ENCODE peak calls at places on chromosomes 5 and 9, in seven cellular contexts. One of them, this sample, is unnamed.
A peak's percentile ranks its signal among the peaks of the same experiment; 100 is the strongest.

GRCh38 chr9:111531716-111532115 is 6.7 kb downstream of the ZNF483 start:
- DNase-seq in SK-N-SH: no peak
- DNase-seq in fibroblast of lung: no peak
- DNase-seq in GM12878: no peak
- DNase-seq in GM23248: no peak
- DNase-seq in neural progenitor cell: no peak
- DNase-seq in IMR-90: no peak
- DNase-seq in this sample: no peak

GRCh38 chr5:176619203-176619568 is 9.2 kb upstream of the GPRIN1 start:
- DNase-seq in SK-N-SH: peak; percentile 98
- DNase-seq in fibroblast of lung: peak; percentile 91
- DNase-seq in GM12878: no peak
- DNase-seq in GM23248: peak; percentile 87
- DNase-seq in neural progenitor cell: peak; percentile 98
- DNase-seq in IMR-90: peak; percentile 86
- DNase-seq in this sample: peak; percentile 91

GRCh38 chr5:178683758-178684157 is 46.7 kb downstream of the ZNF354A start:
- DNase-seq in SK-N-SH: no peak
- DNase-seq in fibroblast of lung: no peak
- DNase-seq in GM12878: no peak
- DNase-seq in GM23248: no peak
- DNase-seq in neural progenitor cell: no peak
- DNase-seq in IMR-90: no peak
- DNase-seq in this sample: no peak

GRCh38 chr5:170468633-170469032 is 35.2 kb upstream of the KCNIP1 start:
- DNase-seq in SK-N-SH: no peak
- DNase-seq in fibroblast of lung: peak; percentile 23
- DNase-seq in GM12878: no peak
- DNase-seq in GM23248: no peak
- DNase-seq in neural progenitor cell: no peak
- DNase-seq in IMR-90: no peak
- DNase-seq in this sample: no peak

GRCh38 chr5:40776658-40776977 is 20.9 kb upstream of the TTC33 start:
- DNase-seq in SK-N-SH: no peak
- DNase-seq in fibroblast of lung: no peak
- DNase-seq in GM12878: no peak
- DNase-seq in GM23248: no peak
- DNase-seq in neural progenitor cell: no peak
- DNase-seq in IMR-90: no peak
- DNase-seq in this sample: no peak

GRCh38 chr5:86890375-86890774 is 272.6 kb downstream of the COX7C start:
- DNase-seq in SK-N-SH: no peak
- DNase-seq in fibroblast of lung: no peak
- DNase-seq in GM12878: no peak
- DNase-seq in GM23248: no peak
- DNase-seq in neural progenitor cell: no peak
- DNase-seq in IMR-90: no peak
- DNase-seq in this sample: no peak

GRCh38 chr5:176362098-176362442 is 506 bp upstream of the KIAA1191 start:
- DNase-seq in SK-N-SH: no peak
- DNase-seq in fibroblast of lung: no peak
- DNase-seq in GM12878: no peak
- DNase-seq in GM23248: no peak
- DNase-seq in neural progenitor cell: no peak
- DNase-seq in IMR-90: no peak
- DNase-seq in this sample: peak; percentile 53

GRCh38 chr5:174044451-174044850 is 1.1 kb upstream of the NSG2 start:
- DNase-seq in SK-N-SH: no peak
- DNase-seq in fibroblast of lung: no peak
- DNase-seq in GM12878: no peak
- DNase-seq in GM23248: no peak
- DNase-seq in neural progenitor cell: no peak
- DNase-seq in IMR-90: no peak
- DNase-seq in this sample: no peak

GRCh38 chr9:124015091-124015660 is 3.6 kb downstream of the LHX2 start:
- DNase-seq in SK-N-SH: peak; percentile 56
- DNase-seq in fibroblast of lung: no peak
- DNase-seq in GM12878: no peak
- DNase-seq in GM23248: no peak
- DNase-seq in neural progenitor cell: peak; percentile 75
- DNase-seq in IMR-90: no peak
- DNase-seq in this sample: no peak

GRCh38 chr9:88387035-88387732 is 1.1 kb upstream of the SPIN1 start:
- DNase-seq in SK-N-SH: no peak
- DNase-seq in fibroblast of lung: peak; percentile 51
- DNase-seq in GM12878: no peak
- DNase-seq in GM23248: peak; percentile 71
- DNase-seq in neural progenitor cell: peak; percentile 51
- DNase-seq in IMR-90: peak; percentile 55
- DNase-seq in this sample: no peak

GRCh38 chr9:81506941-81507864 is 182.1 kb downstream of the TLE1 start:
- DNase-seq in SK-N-SH: no peak
- DNase-seq in fibroblast of lung: no peak
- DNase-seq in GM12878: no peak
- DNase-seq in GM23248: no peak
- DNase-seq in neural progenitor cell: no peak
- DNase-seq in IMR-90: no peak
- DNase-seq in this sample: no peak

GRCh38 chr9:137555179-137555578 is 3.5 kb downstream of the MRPL41 start:
- DNase-seq in SK-N-SH: no peak
- DNase-seq in fibroblast of lung: no peak
- DNase-seq in GM12878: no peak
- DNase-seq in GM23248: no peak
- DNase-seq in neural progenitor cell: no peak
- DNase-seq in IMR-90: no peak
- DNase-seq in this sample: no peak

GRCh38 chr5:134574521-134574920 is 49.1 kb downstream of the JADE2 start:
- DNase-seq in SK-N-SH: no peak
- DNase-seq in fibroblast of lung: no peak
- DNase-seq in GM12878: no peak
- DNase-seq in GM23248: no peak
- DNase-seq in neural progenitor cell: no peak
- DNase-seq in IMR-90: peak; percentile 38
- DNase-seq in this sample: no peak

GRCh38 chr5:3661755-3662296 is 66.2 kb downstream of the IRX1 start:
- DNase-seq in SK-N-SH: no peak
- DNase-seq in fibroblast of lung: no peak
- DNase-seq in GM12878: no peak
- DNase-seq in GM23248: peak; percentile 18
- DNase-seq in neural progenitor cell: no peak
- DNase-seq in IMR-90: no peak
- DNase-seq in this sample: no peak

GRCh38 chr5:172860520-172861443 is 26.7 kb downstream of the ERGIC1 start:
- DNase-seq in SK-N-SH: no peak
- DNase-seq in fibroblast of lung: peak; percentile 84
- DNase-seq in GM12878: no peak
- DNase-seq in GM23248: peak; percentile 89
- DNase-seq in neural progenitor cell: no peak
- DNase-seq in IMR-90: peak; percentile 32
- DNase-seq in this sample: no peak

GRCh38 chr9:86341007-86341491 is 13.2 kb downstream of the TUT7 start:
- DNase-seq in SK-N-SH: no peak
- DNase-seq in fibroblast of lung: peak; percentile 28
- DNase-seq in GM12878: no peak
- DNase-seq in GM23248: peak; percentile 40
- DNase-seq in neural progenitor cell: no peak
- DNase-seq in IMR-90: no peak
- DNase-seq in this sample: no peak

GRCh38 chr5:92525131-92525530 is 1055.9 kb downstream of the NR2F1-AS1 start:
- DNase-seq in SK-N-SH: no peak
- DNase-seq in fibroblast of lung: peak; percentile 69
- DNase-seq in GM12878: no peak
- DNase-seq in GM23248: no peak
- DNase-seq in neural progenitor cell: no peak
- DNase-seq in IMR-90: no peak
- DNase-seq in this sample: no peak

GRCh38 chr9:114643906-114644305 is 13.7 kb downstream of the TEX53 start:
- DNase-seq in SK-N-SH: no peak
- DNase-seq in fibroblast of lung: no peak
- DNase-seq in GM12878: no peak
- DNase-seq in GM23248: no peak
- DNase-seq in neural progenitor cell: no peak
- DNase-seq in IMR-90: no peak
- DNase-seq in this sample: no peak

GRCh38 chr5:171409164-171410136 is 10.0 kb upstream of the FGF18 start:
- DNase-seq in SK-N-SH: no peak
- DNase-seq in fibroblast of lung: no peak
- DNase-seq in GM12878: no peak
- DNase-seq in GM23248: no peak
- DNase-seq in neural progenitor cell: no peak
- DNase-seq in IMR-90: no peak
- DNase-seq in this sample: no peak

GRCh38 chr5:373710-374602 is 52.4 kb downstream of the AHRR start:
- DNase-seq in SK-N-SH: peak; percentile 91
- DNase-seq in fibroblast of lung: peak; percentile 53
- DNase-seq in GM12878: no peak
- DNase-seq in GM23248: peak; percentile 93
- DNase-seq in neural progenitor cell: peak; percentile 64
- DNase-seq in IMR-90: peak; percentile 77
- DNase-seq in this sample: no peak

DNA sequence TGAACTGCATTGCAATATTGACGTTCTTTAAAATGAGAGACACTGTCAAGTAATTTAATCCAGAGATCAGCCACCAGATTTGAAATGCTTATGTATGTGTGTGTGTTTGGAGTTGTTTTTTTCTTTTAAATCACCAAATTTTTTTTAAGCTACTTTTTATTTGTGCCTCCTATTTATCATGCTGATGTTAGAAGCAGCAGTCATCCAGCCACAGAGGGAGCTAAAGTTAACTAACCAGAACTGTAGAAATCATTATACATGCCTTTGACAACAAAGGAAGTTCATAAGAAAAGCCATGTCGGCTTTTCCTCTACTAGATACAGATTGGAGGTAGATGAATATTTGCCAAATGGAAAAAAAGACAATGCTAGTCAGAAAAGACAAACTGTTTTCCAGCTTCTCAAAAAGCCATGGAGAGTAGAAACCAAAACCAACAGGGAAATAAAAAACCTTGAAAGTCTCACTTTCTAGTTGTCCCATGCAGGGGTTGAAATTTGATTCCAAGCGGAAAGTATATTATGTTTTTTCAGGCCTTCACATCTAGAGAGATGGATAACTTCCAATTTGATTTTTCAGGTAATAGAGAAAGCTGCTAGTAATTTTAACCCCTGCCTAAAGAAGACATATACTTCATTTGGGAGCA is 4.5 kb downstream of the PURA start:
- DNase-seq in SK-N-SH: no peak
- DNase-seq in fibroblast of lung: no peak
- DNase-seq in GM12878: no peak
- DNase-seq in GM23248: peak; percentile 40
- DNase-seq in neural progenitor cell: no peak
- DNase-seq in IMR-90: peak; percentile 17
- DNase-seq in this sample: no peak
- H3K4me3 ChIP-seq in SK-N-SH: peak overlapping the region; percentile 19
- H3K4me3 ChIP-seq in fibroblast of lung: no peak overlapping the region
- H3K4me3 ChIP-seq in GM12878: no peak overlapping the region
- H3K4me3 ChIP-seq in GM23248: no peak overlapping the region
- H3K4me3 ChIP-seq in neural progenitor cell: no peak overlapping the region
- H3K4me3 ChIP-seq in IMR-90: no peak overlapping the region
- H3K4me3 ChIP-seq in this sample: no peak overlapping the region

GRCh38 chr5:119340597-119341218 is 15.1 kb upstream of the TNFAIP8 start:
- DNase-seq in SK-N-SH: no peak
- DNase-seq in fibroblast of lung: no peak
- DNase-seq in GM12878: peak; percentile 91
- DNase-seq in GM23248: no peak
- DNase-seq in neural progenitor cell: no peak
- DNase-seq in IMR-90: no peak
- DNase-seq in this sample: peak; percentile 96

GRCh38 chr5:119338326-119338957 is 17.4 kb upstream of the TNFAIP8 start:
- DNase-seq in SK-N-SH: no peak
- DNase-seq in fibroblast of lung: no peak
- DNase-seq in GM12878: no peak
- DNase-seq in GM23248: no peak
- DNase-seq in neural progenitor cell: no peak
- DNase-seq in IMR-90: no peak
- DNase-seq in this sample: no peak

GRCh38 chr5:119341452-119342349 is 14.1 kb upstream of the TNFAIP8 start:
- DNase-seq in SK-N-SH: no peak
- DNase-seq in fibroblast of lung: no peak
- DNase-seq in GM12878: peak; percentile 65
- DNase-seq in GM23248: no peak
- DNase-seq in neural progenitor cell: no peak
- DNase-seq in IMR-90: no peak
- DNase-seq in this sample: peak; percentile 88

GRCh38 chr5:119339344-119339743 is 16.5 kb upstream of the TNFAIP8 start:
- DNase-seq in SK-N-SH: no peak
- DNase-seq in fibroblast of lung: no peak
- DNase-seq in GM12878: no peak
- DNase-seq in GM23248: no peak
- DNase-seq in neural progenitor cell: no peak
- DNase-seq in IMR-90: no peak
- DNase-seq in this sample: no peak

DNA sequence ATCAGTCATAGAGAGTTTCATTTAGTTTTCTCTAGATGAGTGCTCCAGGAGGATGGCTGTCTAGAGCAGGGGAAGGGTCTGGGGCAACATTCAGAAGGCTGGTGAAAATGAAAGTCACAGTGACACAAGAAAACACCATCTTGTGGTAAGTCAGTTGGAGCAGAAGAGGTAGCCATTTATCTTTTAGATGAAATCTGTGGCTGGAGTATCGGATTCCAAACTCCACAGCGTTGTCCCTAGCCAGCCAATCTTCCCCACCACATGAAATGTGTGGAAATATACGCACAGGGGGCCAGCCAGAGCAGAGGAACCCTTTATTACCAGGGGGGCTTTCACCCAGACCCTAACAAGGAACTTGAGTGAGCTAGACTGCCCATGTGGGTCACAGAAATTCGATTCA is 15.9 kb upstream of the TNFAIP8 start:
- DNase-seq in SK-N-SH: no peak
- DNase-seq in fibroblast of lung: no peak
- DNase-seq in GM12878: no peak
- DNase-seq in GM23248: no peak
- DNase-seq in neural progenitor cell: no peak
- DNase-seq in IMR-90: no peak
- DNase-seq in this sample: peak; percentile 63
- H3K4me1 ChIP-seq in SK-N-SH: peaks cover 13% of the 10 kb centered on the region
- H3K4me1 ChIP-seq in fibroblast of lung: no peaks in the 10 kb centered on the region
- H3K4me1 ChIP-seq in GM12878: peaks cover 65% of the 10 kb centered on the region
- H3K4me1 ChIP-seq in GM23248: no peaks in the 10 kb centered on the region
- H3K4me1 ChIP-seq in neural progenitor cell: no peaks in the 10 kb centered on the region
- H3K4me1 ChIP-seq in IMR-90: peaks cover 7% of the 10 kb centered on the region
- H3K4me1 ChIP-seq in this sample: peaks cover 94% of the 10 kb centered on the region

DNA sequence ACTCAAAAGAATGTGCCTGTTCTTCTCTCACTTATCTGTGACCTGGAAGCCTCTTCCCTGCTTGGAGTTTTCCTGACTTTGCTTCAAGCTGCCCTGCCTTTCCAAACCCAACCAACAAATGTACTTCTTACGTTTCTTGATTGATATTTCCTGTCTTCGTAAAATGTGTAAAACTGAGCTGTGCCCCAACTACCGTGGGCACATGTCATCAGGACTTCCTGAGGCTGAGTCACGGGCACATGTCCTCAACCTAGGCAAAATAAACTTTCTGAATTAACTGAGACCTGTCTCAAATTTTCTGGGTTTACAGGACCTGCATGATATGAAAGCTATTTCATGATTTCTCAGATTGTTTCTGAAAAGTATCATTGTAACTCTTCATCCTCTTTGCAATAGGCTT is 145.4 kb downstream of the FBXL7 start:
- DNase-seq in SK-N-SH: no peak
- DNase-seq in fibroblast of lung: peak; percentile 12
- DNase-seq in GM12878: no peak
- DNase-seq in GM23248: peak; percentile 67
- DNase-seq in neural progenitor cell: no peak
- DNase-seq in IMR-90: peak; percentile 16
- DNase-seq in this sample: no peak
- H2AFZ ChIP-seq in SK-N-SH: no peak overlapping the region
- H2AFZ ChIP-seq in fibroblast of lung: no peak overlapping the region
- H2AFZ ChIP-seq in GM12878: no peak overlapping the region
- H2AFZ ChIP-seq in GM23248: peak overlapping the region; percentile 51
- H2AFZ ChIP-seq in neural progenitor cell: no peak overlapping the region
- H2AFZ ChIP-seq in IMR-90: no peak overlapping the region
- H2AFZ ChIP-seq in this sample: no peak overlapping the region

GRCh38 chr9:98331536-98332259 is 76.2 kb upstream of the TBC1D2 start:
- DNase-seq in SK-N-SH: no peak
- DNase-seq in fibroblast of lung: peak; percentile 15
- DNase-seq in GM12878: no peak
- DNase-seq in GM23248: peak; percentile 23
- DNase-seq in neural progenitor cell: no peak
- DNase-seq in IMR-90: peak; percentile 27
- DNase-seq in this sample: no peak
- H3K4me3 ChIP-seq in SK-N-SH: no peak overlapping the region
- H3K4me3 ChIP-seq in fibroblast of lung: no peak overlapping the region
- H3K4me3 ChIP-seq in GM12878: no peak overlapping the region
- H3K4me3 ChIP-seq in GM23248: no peak overlapping the region
- H3K4me3 ChIP-seq in neural progenitor cell: no peak overlapping the region
- H3K4me3 ChIP-seq in IMR-90: no peak overlapping the region
- H3K4me3 ChIP-seq in this sample: no peak overlapping the region